ENCODE peak calls at places on chromosomes 16 and 17, in five cellular contexts. E, I, W, F and Q are unnamed samples.

GRCh38 chr17:39484178-39484577 is 22.9 kb downstream of the CDK12 start:
- DNase-seq in F (no peak), W (no peak), I (no peak), E (no peak), Q (no peak)

GRCh38 chr16:69606985-69607384 is 41.2 kb downstream of the NFAT5 start:
- DNase-seq in I (no peak), E (no peak), W (no peak), F (no peak), Q (no peak)

GRCh38 chr16:28538733-28539596 is at the start of gene NUPR1:
- DNase-seq in I (peak), F (peak), W (no peak), E (peak), Q (peak)

GRCh38 chr16:19502395-19503131 is 19.3 kb downstream of the GDE1 start:
- DNase-seq in W (peak), E (no peak), I (peak), F (peak), Q (peak)

GRCh38 chr17:43945074-43945824 is 3.0 kb upstream of the PPY start:
- DNase-seq in F (no peak), W (no peak), I (no peak), E (no peak), Q (no peak)

GRCh38 chr16:13957197-13958078 is 37.5 kb downstream of the ERCC4 start:
- DNase-seq in F (peak), E (peak), I (peak), W (no peak), Q (peak)

GRCh38 chr16:65414284-65414984 is 292.6 kb upstream of the CDH11 start:
- DNase-seq in E (no peak), I (no peak), F (no peak), W (no peak), Q (no peak)

GRCh38 chr16:6634151-6634550 is 698.5 kb upstream of the RBFOX1 start:
- DNase-seq in I (no peak), F (peak), W (no peak), E (no peak), Q (no peak)

GRCh38 chr17:74994440-74994839 is 7.0 kb downstream of the CDR2L start:
- DNase-seq in E (no peak), W (no peak), F (no peak), I (no peak), Q (no peak)

GRCh38 chr17:80449930-80450576 is 26.4 kb downstream of the NPTX1 start:
- DNase-seq in E (no peak), W (no peak), F (no peak), I (no peak), Q (no peak)

GRCh38 chr17:19304209-19304608 is 58.3 kb downstream of the B9D1 start:
- DNase-seq in F (peak), W (peak), I (no peak), E (no peak), Q (peak)

GRCh38 chr16:939941-940340 is 30.8 kb downstream of the LMF1 start:
- DNase-seq in E (no peak), F (no peak), I (no peak), W (no peak), Q (no peak)

GRCh38 chr16:1458336-1458976 is 14.1 kb upstream of the CCDC154 start:
- DNase-seq in W (no peak), I (no peak), E (no peak), F (no peak), Q (no peak)

GRCh38 chr17:83176956-83177583 is 97.7 kb downstream of the METRNL start:
- DNase-seq in W (no peak), E (no peak), F (no peak), I (no peak), Q (peak)

GRCh38 chr17:6104956-6105355 is 34.8 kb downstream of the WSCD1 start:
- DNase-seq in W (peak), I (no peak), E (no peak), F (no peak), Q (peak)

GRCh38 chr16:29710227-29711219 is 31.5 kb downstream of the QPRT start:
- DNase-seq in W (peak), F (peak), I (peak), E (no peak), Q (no peak)

GRCh38 chr16:89955001-89955685 is 6.6 kb downstream of the DEF8 start:
- DNase-seq in I (no peak), W (no peak), E (no peak), F (no peak), Q (no peak)

GRCh38 chr17:28712037-28712704 is 483 bp upstream of the PROCA1 start:
- DNase-seq in E (peak), W (peak), I (peak), F (peak), Q (peak)

GRCh38 chr17:19876524-19877161 is 8.9 kb upstream of the ULK2 start:
- DNase-seq in E (peak), F (peak), W (peak), I (no peak), Q (peak)

GRCh38 chr16:75486014-75486404 is 9.2 kb downstream of the CHST6 start:
- DNase-seq in W (no peak), E (no peak), I (no peak), F (no peak), Q (no peak)

GRCh38 chr16:23900480-23901177 is 64.8 kb downstream of the PRKCB start:
- DNase-seq in I (no peak), F (no peak), W (no peak), E (no peak), Q (no peak)

GRCh38 chr17:31580331-31581021 is 189.0 kb downstream of the RAB11FIP4 start:
- DNase-seq in F (peak), E (no peak), W (no peak), I (peak), Q (peak)

GRCh38 chr16:19777061-19777460 is 59.0 kb downstream of the IQCK start:
- DNase-seq in F (no peak), E (no peak), W (no peak), I (no peak), Q (no peak)

GRCh38 chr17:43723697-43724359 is 34.8 kb downstream of the SOST start:
- DNase-seq in E (no peak), I (no peak), F (peak), W (no peak), Q (no peak)

GRCh38 chr16:85673529-85674417 is 15.0 kb downstream of the GINS2 start:
- DNase-seq in W (peak), E (no peak), I (peak), F (peak), Q (no peak)

GRCh38 chr17:81349397-81350319 is 45.6 kb upstream of the BAHCC1 start:
- DNase-seq in I (no peak), F (no peak), W (no peak), E (no peak), Q (peak)

GRCh38 chr17:8244768-8245167 is 3.1 kb downstream of the CTC1 start:
- DNase-seq in I (no peak), W (no peak), E (no peak), F (no peak), Q (no peak)

GRCh38 chr16:19138601-19139000 is 24.8 kb downstream of the ITPRIPL2 start:
- DNase-seq in I (peak), E (peak), F (peak), W (no peak), Q (peak)

GRCh38 chr17:8051831-8052230 is 13.0 kb downstream of the ALOX15B start:
- DNase-seq in E (no peak), I (no peak), F (no peak), W (no peak), Q (no peak)

GRCh38 chr17:31411707-31412285 is 20.3 kb downstream of the RAB11FIP4 start:
- DNase-seq in E (no peak), I (no peak), F (no peak), W (peak), Q (no peak)

GRCh38 chr16:79076039-79076767 is 524.3 kb downstream of the MAF start:
- DNase-seq in W (no peak), E (no peak), I (no peak), F (no peak), Q (no peak)

GRCh38 chr17:789160-789840 is 7.1 kb downstream of the MRM3 start:
- DNase-seq in W (no peak), I (no peak), E (no peak), F (no peak), Q (no peak)

GRCh38 chr17:17165666-17166308 is 40.3 kb downstream of the PLD6 start:
- DNase-seq in W (no peak), F (no peak), E (peak), I (no peak), Q (no peak)

GRCh38 chr17:7403043-7403901 is 625 bp downstream of the TMEM256 start:
- DNase-seq in I (peak), F (peak), E (no peak), W (peak), Q (peak)

DNA sequence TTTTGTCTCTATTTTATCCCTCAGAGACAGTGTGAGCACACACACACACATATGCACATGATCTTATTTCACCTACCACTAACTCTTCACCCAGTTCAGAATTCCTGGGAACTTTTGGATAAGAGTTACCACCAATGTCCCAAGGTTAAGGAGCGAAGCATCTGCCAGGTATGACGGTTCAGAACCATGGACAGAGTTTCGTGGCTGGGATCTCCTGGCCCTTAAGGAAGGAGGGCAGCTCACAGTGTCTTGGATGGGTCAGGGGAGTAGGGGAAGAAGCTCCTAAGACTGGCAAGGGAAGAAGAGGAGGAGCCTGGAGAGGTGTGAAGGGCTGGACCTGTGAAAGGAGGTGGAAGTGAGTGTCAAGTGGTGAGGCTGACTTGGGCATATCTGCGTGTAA is 23.0 kb upstream of the TMEM132E start:
- DNase-seq in W (no peak), I (no peak), E (no peak), F (no peak), Q (no peak)
- TF ChIP-seq CTCF in W (no peak), I (no peak), E (no peak), F (no peak), Q (no peak)

GRCh38 chr17:38453951-38454421 is 25.7 kb downstream of the ARHGAP23 start:
- DNase-seq in F (no peak), W (no peak), I (peak), E (no peak), Q (no peak)
- TF ChIP-seq POLR2A in F (no peak), W (no peak), I (no peak), E (no peak), Q (no peak)

GRCh38 chr17:49315974-49316570 is 46.0 kb downstream of the ZNF652 start:
- DNase-seq in F (no peak), E (no peak), I (no peak), W (no peak), Q (no peak)
- H3K4me3 ChIP-seq in F (no peak), E (no peak), I (no peak), W (peak), Q (no peak)

DNA sequence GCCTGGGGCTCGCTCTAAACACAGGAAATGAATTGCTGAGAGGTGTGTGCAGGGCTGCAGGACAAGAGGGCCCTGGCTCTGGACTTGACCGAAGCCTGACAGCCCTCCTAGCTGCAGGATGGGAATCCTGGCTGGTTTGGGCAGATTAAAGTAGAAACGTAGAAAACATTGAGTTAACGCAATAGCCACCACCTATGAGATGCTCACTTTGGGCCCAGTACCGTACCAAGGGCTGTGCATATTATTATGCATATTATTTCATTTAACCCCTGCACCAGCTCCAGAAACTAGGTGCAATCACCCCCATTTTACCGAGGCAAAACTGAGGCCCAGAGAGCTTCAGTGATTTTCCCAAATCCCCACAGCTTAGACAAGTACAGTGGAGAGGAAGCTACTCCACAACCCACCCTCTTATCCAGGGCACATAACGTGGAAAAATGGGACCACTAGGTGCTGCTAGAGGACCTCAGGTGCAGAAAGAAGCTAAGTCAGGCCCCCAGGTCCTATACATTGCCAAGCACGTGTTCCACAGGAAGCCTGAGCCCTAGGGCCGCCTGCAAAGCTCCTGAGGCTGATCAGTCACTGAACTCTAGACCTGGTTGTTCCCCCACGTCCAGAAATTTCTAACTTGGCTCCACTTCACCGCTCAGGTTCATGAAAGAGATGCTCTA is 79.2 kb downstream of the MYH11 start:
- DNase-seq in F (peak), W (peak), E (no peak), I (no peak), Q (no peak)
- TF ChIP-seq CTCF in F (peak), W (no peak), E (peak), I (no peak), Q (no peak)

GRCh38 chr17:4596636-4597380 is 12.5 kb downstream of the SMTNL2 start:
- DNase-seq in I (no peak), W (no peak), E (no peak), F (no peak), Q (no peak)

GRCh38 chr17:4592240-4593005 is 8.1 kb downstream of the SMTNL2 start:
- DNase-seq in F (no peak), I (no peak), W (no peak), E (no peak), Q (no peak)

GRCh38 chr17:4591529-4591928 is 7.2 kb downstream of the SMTNL2 start:
- DNase-seq in E (no peak), F (no peak), W (no peak), I (no peak), Q (no peak)

GRCh38 chr17:4593021-4593797 is 8.9 kb downstream of the SMTNL2 start:
- DNase-seq in F (no peak), I (no peak), W (no peak), E (no peak), Q (no peak)

DNA sequence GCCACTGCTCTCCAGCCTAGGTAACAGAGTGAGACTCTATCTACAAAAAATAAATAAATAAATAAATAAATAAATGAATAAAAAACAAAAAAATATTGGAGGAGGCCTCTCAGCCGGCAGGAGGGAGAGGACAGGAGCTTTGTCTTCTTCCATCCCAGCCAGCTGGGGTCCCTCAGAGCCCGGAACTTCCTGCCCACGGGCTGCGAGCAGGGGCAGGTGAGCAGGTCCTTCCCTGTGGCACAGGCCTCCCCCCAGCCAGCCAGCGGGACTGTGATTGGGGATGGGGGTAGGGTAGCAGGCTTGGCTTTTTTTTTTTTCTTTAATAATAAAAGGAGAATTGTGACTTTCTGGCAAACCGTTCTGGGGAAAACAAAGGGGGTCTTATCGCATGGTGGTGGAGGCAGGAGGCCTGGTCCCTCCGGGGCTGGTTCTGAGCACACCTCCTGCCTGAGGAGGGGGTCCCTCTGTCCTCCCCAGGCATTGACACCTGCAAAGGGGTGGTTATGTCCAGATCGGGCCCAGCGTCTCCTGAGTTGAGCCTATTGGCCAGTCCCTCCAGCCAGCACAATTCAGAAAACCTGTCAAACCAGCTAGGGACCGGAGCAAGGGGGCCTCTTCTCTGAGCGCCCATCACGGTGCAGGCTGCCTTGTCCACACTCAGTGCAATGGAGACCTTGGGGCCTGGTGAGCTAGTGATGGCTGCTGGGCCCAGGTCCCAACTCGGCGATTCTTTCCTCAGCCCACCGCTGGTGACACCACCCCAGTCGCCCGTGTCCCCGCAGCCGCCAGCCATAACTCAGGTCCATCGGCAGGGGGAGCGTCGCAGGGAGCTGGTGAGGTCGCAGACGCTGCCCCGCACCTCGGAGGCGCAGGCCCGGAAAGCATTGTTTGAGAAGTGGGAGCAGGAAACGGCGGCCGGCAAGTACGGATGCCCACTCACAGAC is 10.3 kb downstream of the SMTNL2 start:
- DNase-seq in W (no peak), I (no peak), F (peak), E (no peak), Q (no peak)
- TF ChIP-seq POLR2A in W (no peak), I (no peak), F (no peak), E (no peak), Q (no peak)

DNA sequence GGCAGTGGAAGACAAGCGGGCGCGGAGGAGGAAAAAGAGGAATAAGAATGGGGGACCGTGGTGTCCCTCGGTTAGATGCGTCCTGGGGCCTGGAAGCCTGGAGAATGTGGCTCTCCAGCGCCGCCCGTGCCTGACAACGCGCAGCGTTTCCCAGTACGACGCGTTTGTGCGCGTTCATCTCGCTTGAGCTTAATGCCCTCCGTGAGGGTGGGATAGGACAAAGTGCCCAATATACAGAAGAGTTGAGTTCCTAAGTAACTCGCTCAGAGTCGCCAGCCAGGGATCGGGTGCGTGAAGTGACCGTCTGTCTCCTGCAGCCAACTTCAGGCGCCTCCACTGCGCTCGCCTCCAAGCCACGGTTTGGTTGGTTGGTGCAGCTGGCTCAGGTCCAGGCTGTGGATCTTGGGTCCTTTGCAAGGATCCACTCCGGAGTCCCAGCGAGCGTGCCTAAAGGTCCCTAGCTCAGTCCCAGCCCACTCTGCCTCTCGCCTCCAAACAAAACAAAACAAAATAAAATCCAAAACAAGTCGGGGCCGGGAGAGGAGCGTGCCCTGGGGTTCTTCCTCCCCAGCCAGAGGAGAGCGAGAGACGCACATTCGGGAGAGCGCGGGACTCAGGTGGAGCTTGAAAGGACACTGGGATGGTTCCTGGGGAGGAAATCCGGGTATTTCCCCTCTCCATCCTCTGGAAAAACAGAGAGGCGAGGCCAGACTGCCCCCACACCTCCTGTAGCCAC is 951 bp downstream of the GALR2 start:
- DNase-seq in W (no peak), E (no peak), F (no peak), I (no peak), Q (no peak)
- H3K4me3 ChIP-seq in W (peak), E (peak), F (no peak), I (no peak), Q (no peak)

GRCh38 chr17:57677301-57677700 is 67.8 kb downstream of the CCDC182 start:
- DNase-seq in W (peak), F (no peak), I (no peak), E (no peak), Q (no peak)

GRCh38 chr17:57677858-57678257 is 67.2 kb downstream of the CCDC182 start:
- DNase-seq in W (peak), I (no peak), F (no peak), E (no peak), Q (no peak)

GRCh38 chr17:57679356-57679755 is 65.7 kb downstream of the CCDC182 start:
- DNase-seq in E (no peak), W (no peak), F (no peak), I (no peak), Q (peak)

GRCh38 chr17:57679906-57680695 is 65.0 kb downstream of the CCDC182 start:
- DNase-seq in E (no peak), W (peak), I (no peak), F (no peak), Q (peak)

GRCh38 chr17:57678393-57678792 is 66.7 kb downstream of the CCDC182 start:
- DNase-seq in W (peak), F (no peak), E (no peak), I (no peak), Q (no peak)
- TF ChIP-seq CTCF in W (no peak), F (no peak), E (no peak), I (no peak), Q (no peak)

GRCh38 chr17:77824102-77824779 is 134.3 kb upstream of the TNRC6C start:
- DNase-seq in E (no peak), W (peak), I (no peak), F (no peak), Q (no peak)

GRCh38 chr17:77826132-77826873 is 132.2 kb upstream of the TNRC6C start:
- DNase-seq in I (no peak), F (no peak), E (no peak), W (peak), Q (no peak)

GRCh38 chr17:77824780-77825280 is 133.7 kb upstream of the TNRC6C start:
- DNase-seq in I (no peak), F (no peak), E (no peak), W (peak), Q (no peak)

GRCh38 chr17:77827039-77827438 is 131.5 kb upstream of the TNRC6C start:
- DNase-seq in E (no peak), I (no peak), W (peak), F (no peak), Q (no peak)

DNA sequence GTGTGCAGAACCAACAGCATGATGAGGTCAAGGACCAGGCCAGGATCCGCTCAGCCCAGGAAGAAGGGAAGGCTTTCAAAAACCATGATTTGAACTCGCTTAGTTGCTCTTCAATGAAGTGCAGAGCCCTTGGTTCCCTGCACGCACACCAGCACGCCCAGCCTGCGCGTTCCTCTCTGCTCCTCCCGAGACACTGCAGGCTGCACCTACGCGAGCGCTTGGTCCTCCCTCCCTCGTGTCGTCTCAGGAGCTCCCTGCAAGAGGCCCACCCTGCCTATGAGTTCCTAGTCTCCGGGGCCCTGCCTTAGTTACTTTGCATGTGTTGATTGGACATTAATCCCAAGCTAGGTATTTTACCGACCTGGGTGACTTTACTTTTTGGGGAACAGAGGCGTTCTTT is 132.9 kb upstream of the TNRC6C start:
- DNase-seq in F (no peak), W (peak), I (no peak), E (no peak), Q (no peak)
- TF ChIP-seq POLR2A in F (no peak), W (no peak), I (no peak), E (no peak), Q (no peak)